ENCODE peak calls at places on chromosomes 16 and 17, in six cellular contexts. N is H1, Q is K562, R is GM12878, Y is GM12891, H is HepG2. I is an unnamed sample.

GRCh38 chr16:14196011-14196410 is 124.9 kb downstream of the MRTFB start:
- DNase-seq in N (no peak), Q (no peak), R (no peak), Y (no peak), H (no peak), I (no peak)

GRCh38 chr16:65950211-65950610 is 416.3 kb upstream of the CDH5 start:
- DNase-seq in N (no peak), Q (no peak), R (no peak), Y (no peak), H (no peak), I (no peak)

GRCh38 chr17:72677714-72678390 is 414.6 kb downstream of the SLC39A11 start:
- DNase-seq in N (no peak), Q (no peak), R (no peak), Y (no peak), H (no peak), I (no peak)

GRCh38 chr16:50396770-50397525 is 28.2 kb upstream of the BRD7 start:
- DNase-seq in N (no peak), Q (no peak), R (no peak), Y (no peak), H (no peak), I (no peak)

GRCh38 chr16:50747206-50747956 is 5.5 kb downstream of the CYLD start:
- DNase-seq in N (no peak), Q (no peak), R (peak), Y (no peak), H (peak), I (no peak)

GRCh38 chr17:77281024-77281903 is 140.5 kb downstream of the SEC14L1 start:
- DNase-seq in N (peak), Q (peak), R (no peak), Y (peak), H (peak), I (peak)

GRCh38 chr17:324151-324571 is 28.4 kb downstream of the RPH3AL start:
- DNase-seq in N (peak), Q (no peak), R (no peak), Y (no peak), H (no peak), I (no peak)

GRCh38 chr17:37261286-37261685 is 114.5 kb upstream of the C17orf78 start:
- DNase-seq in N (no peak), Q (no peak), R (no peak), Y (no peak), H (no peak), I (no peak)

GRCh38 chr16:86740817-86741799 is 162.8 kb downstream of the FOXL1 start:
- DNase-seq in N (no peak), Q (no peak), R (no peak), Y (no peak), H (peak), I (no peak)

GRCh38 chr17:78263063-78263735 is 31.8 kb downstream of the TMEM235 start:
- DNase-seq in N (peak), Q (peak), R (no peak), Y (no peak), H (peak), I (no peak)

GRCh38 chr16:11139624-11140375 is 116.2 kb downstream of the SOCS1 start:
- DNase-seq in N (no peak), Q (no peak), R (no peak), Y (no peak), H (peak), I (no peak)

GRCh38 chr17:61399131-61400057 is at the start of gene TBX2:
- DNase-seq in N (peak), Q (no peak), R (no peak), Y (no peak), H (peak), I (no peak)

GRCh38 chr16:535446-536405 is 8.2 kb downstream of the CAPN15 start:
- DNase-seq in N (no peak), Q (peak), R (no peak), Y (no peak), H (no peak), I (no peak)

GRCh38 chr16:24132797-24133155 is 123.4 kb upstream of the CACNG3 start:
- DNase-seq in N (no peak), Q (no peak), R (no peak), Y (no peak), H (no peak), I (no peak)

GRCh38 chr16:668519-669171 is 713 bp downstream of the RHOT2 start:
- DNase-seq in N (no peak), Q (peak), R (no peak), Y (no peak), H (no peak), I (no peak)

GRCh38 chr17:45353047-45353446 is 36.2 kb upstream of the MAP3K14 start:
- DNase-seq in N (no peak), Q (no peak), R (peak), Y (no peak), H (no peak), I (no peak)

GRCh38 chr17:6374761-6375312 is 60.1 kb downstream of the AIPL1 start:
- DNase-seq in N (peak), Q (peak), R (no peak), Y (no peak), H (no peak), I (no peak)

GRCh38 chr16:85027968-85028637 is 508 bp downstream of the KIAA0513 start:
- DNase-seq in N (no peak), Q (peak), R (no peak), Y (peak), H (no peak), I (no peak)

GRCh38 chr17:77933777-77934398 is 24.6 kb upstream of the TNRC6C start:
- DNase-seq in N (no peak), Q (no peak), R (no peak), Y (no peak), H (no peak), I (no peak)

GRCh38 chr16:85833540-85833914 is 34.0 kb downstream of the COX4I1 start:
- DNase-seq in N (no peak), Q (no peak), R (no peak), Y (no peak), H (no peak), I (no peak)

GRCh38 chr17:29705352-29705751 is 82.6 kb upstream of the CORO6 start:
- DNase-seq in N (no peak), Q (no peak), R (no peak), Y (no peak), H (no peak), I (no peak)

GRCh38 chr16:10620120-10620519 is 39.7 kb upstream of the EMP2 start:
- DNase-seq in N (no peak), Q (no peak), R (no peak), Y (no peak), H (no peak), I (no peak)

DNA sequence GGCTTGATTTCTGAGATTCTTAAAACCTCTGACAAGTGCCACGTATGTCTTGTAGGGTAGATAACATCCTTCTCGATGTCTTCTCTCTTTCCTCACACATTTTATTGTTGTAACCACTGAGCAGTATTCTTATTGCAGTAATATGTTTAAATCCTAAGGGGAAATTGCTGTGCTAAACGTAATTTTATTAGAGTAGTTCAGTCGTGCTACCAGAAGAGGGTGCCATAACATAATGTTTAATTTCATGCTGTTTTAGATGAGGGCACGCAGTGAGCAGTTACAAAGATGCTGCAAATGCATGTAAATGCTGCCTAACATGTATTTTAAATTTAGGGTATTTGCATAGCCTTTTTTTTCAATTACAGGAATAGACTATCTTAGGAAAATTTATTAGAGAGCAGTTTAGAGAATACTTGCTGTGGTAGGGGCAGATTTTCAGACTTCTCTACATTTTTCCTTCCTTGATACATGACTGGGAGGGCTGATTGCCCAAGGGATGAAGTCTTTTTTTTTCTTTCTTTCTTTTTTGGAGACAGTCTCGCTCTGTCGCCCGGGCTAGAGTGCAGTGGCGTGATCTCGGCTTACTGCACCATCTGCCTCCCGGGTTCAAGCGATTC is 51.7 kb downstream of the GAN start:
- DNase-seq in N (no peak), Q (peak), R (peak), Y (peak), H (peak), I (no peak)
- TF ChIP-seq TAF1 in N (no peak), Q (no peak), R (no peak), Y (no peak), H (no peak), I (no peak)

DNA sequence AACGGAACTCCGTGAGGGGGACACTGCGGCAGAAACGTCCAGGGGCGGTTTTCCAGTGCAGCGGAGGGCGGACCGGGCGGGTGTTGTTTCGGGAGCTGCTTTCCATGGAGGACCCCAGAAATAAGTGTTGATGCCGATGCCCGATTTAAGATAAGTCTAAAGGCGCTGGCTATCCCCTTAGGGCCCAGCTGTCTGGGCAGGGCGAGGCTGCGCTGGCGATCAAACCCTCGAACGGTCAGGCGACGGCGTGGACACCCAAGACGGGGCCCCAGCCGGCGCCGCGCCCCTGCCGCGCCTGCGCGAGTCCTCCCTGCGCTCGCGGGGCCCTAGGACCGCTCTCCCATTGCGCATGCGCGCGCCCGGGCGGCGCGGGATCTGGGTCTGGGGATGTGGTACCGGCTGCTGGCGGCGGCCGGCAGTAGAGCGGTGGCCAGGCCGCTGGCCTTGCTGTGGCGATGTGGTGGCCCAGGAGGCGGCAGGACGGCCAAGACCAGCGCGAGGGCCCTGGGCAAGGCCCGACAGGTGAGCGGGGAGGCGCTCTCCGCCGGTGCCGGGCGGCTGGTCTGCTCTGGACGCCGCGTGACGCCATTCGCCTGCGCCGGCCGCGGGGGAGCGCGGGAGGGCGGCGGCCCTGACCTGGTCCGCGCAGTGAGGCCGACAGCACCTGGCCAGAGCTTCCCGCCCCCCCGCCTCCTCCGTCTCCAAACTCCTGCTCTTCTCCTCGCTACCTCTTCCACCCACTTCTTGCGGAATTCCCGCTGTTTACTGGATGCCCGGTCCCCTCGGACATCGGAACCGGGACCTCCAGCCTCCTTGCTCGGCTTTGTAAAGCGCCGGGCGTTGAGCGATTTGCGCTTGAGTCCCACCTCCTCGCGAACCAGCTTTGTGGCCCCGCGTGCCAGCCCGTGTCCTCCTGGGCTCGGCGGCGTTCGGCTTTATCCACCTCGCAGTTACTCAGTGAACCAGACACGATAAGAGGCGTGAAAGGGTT is 24.0 kb downstream of the DEF8 start:
- DNase-seq in N (peak), Q (peak), R (no peak), Y (peak), H (peak), I (peak)
- TF ChIP-seq POLR2A in N (peak), Q (peak), R (peak), Y (peak), H (peak), I (peak)

DNA sequence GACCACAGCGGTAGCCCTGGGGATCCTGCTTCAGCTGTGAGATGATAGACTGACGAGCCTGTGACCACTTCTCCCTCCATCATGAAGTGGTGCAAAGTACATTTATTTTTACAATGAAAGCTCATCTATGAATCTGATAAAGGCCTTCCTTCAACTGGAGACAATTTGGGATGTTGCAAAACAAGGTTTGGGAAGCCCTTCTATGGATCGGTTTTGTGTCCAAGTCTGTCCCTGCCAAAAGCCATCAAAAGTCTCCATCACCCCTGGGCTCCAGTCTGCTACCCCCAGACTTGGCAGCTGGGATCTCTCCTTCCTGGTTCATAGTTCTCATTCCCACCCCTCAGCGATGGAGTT is 1.9 kb downstream of the ZACN start:
- DNase-seq in N (no peak), Q (no peak), R (no peak), Y (no peak), H (no peak), I (no peak)
- TF ChIP-seq TAF1 in N (no peak), Q (no peak), R (no peak), Y (no peak), H (no peak), I (no peak)

GRCh38 chr16:21158208-21159110 is at the start of gene LDAF1:
- DNase-seq in N (peak), Q (peak), R (no peak), Y (peak), H (peak), I (peak)
- TF ChIP-seq POLR2A in N (no peak), Q (peak), R (peak), Y (no peak), H (no peak), I (no peak)

GRCh38 chr16:54815177-54815576 is 115.5 kb upstream of the IRX5 start:
- DNase-seq in N (no peak), Q (no peak), R (no peak), Y (no peak), H (no peak), I (no peak)

GRCh38 chr16:54808890-54809289 is 121.8 kb upstream of the IRX5 start:
- DNase-seq in N (no peak), Q (no peak), R (no peak), Y (no peak), H (no peak), I (no peak)

GRCh38 chr16:54816471-54816870 is 114.2 kb upstream of the IRX5 start:
- DNase-seq in N (no peak), Q (no peak), R (no peak), Y (no peak), H (no peak), I (no peak)

GRCh38 chr16:54813778-54814177 is 116.9 kb upstream of the IRX5 start:
- DNase-seq in N (no peak), Q (no peak), R (no peak), Y (no peak), H (no peak), I (no peak)

DNA sequence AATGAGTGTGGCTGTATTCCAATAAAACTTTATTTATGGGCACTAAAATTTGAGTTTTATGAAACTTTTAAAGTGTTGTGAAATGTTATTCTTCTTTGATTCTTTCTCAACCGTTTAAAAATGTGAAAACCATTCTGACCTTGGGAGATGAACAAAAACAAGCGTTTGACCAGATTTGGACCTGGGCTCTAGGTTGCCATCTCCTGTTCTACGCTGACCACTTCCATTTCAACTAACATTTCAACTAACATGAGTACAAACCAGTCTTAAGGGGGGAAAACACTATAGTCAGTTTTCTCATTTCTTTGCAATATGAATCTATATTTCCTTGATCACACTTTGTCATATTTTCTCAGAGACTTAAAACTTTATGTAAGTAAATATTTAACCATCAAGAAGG is 118.4 kb upstream of the IRX5 start:
- DNase-seq in N (no peak), Q (no peak), R (no peak), Y (no peak), H (peak), I (no peak)
- TF ChIP-seq TAF1 in N (no peak), Q (no peak), R (no peak), Y (no peak), H (no peak), I (no peak)

GRCh38 chr17:83124871-83125514 is 45.6 kb downstream of the METRNL start:
- DNase-seq in N (no peak), Q (no peak), R (no peak), Y (no peak), H (no peak), I (no peak)

GRCh38 chr17:83125515-83126274 is 46.3 kb downstream of the METRNL start:
- DNase-seq in N (no peak), Q (no peak), R (no peak), Y (no peak), H (no peak), I (no peak)

GRCh38 chr17:83122834-83123233 is 43.4 kb downstream of the METRNL start:
- DNase-seq in N (no peak), Q (no peak), R (no peak), Y (no peak), H (no peak), I (no peak)

GRCh38 chr17:83119987-83120864 is 40.8 kb downstream of the METRNL start:
- DNase-seq in N (no peak), Q (no peak), R (peak), Y (peak), H (no peak), I (peak)

GRCh38 chr17:83121921-83122820 is 42.8 kb downstream of the METRNL start:
- DNase-seq in N (no peak), Q (no peak), R (no peak), Y (no peak), H (no peak), I (no peak)
- TF ChIP-seq POLR2A in N (no peak), Q (no peak), R (no peak), Y (no peak), H (no peak), I (no peak)

GRCh38 chr16:67438824-67439393 is 8.0 kb downstream of the HSD11B2 start:
- DNase-seq in N (no peak), Q (no peak), R (no peak), Y (no peak), H (no peak), I (no peak)

GRCh38 chr16:67442581-67443255 is 11.8 kb downstream of the HSD11B2 start:
- DNase-seq in N (no peak), Q (no peak), R (no peak), Y (no peak), H (no peak), I (no peak)

GRCh38 chr16:67441907-67442306 is 11.0 kb downstream of the HSD11B2 start:
- DNase-seq in N (no peak), Q (no peak), R (no peak), Y (no peak), H (no peak), I (no peak)

GRCh38 chr16:67443299-67443698 is 12.4 kb downstream of the HSD11B2 start:
- DNase-seq in N (no peak), Q (no peak), R (no peak), Y (no peak), H (no peak), I (no peak)

DNA sequence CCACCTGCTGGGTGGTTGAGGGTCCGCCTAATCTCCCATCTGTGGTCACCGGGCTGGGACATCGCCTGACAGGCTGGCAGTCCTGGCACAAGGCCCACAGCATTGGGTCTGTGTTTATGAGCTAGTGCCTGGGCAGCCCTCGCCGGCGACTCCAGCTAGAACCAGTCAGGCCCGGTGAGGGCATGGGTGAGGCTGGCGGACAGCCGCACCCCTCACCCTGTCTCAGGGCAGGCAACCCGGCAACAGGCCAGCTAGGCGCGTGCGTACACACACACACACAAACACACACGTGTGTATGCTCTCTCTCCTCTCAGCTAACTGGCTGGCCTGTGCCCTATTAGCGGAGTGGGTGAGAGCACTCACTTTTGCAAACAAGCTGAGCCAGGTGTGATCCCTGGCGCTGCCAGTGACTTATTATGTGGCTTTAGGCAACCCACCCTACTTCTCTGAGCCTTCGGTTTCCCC is 10.4 kb downstream of the HSD11B2 start:
- DNase-seq in N (no peak), Q (no peak), R (no peak), Y (no peak), H (no peak), I (no peak)
- TF ChIP-seq TAF1 in N (no peak), Q (no peak), R (no peak), Y (no peak), H (no peak), I (no peak)

GRCh38 chr16:58515125-58515870 is at the start of gene SETD6:
- DNase-seq in N (peak), Q (peak), R (no peak), Y (peak), H (peak), I (peak)
- TF ChIP-seq POLR2A in N (peak), Q (peak), R (peak), Y (peak), H (peak), I (peak)

I was measured in GM12892.